ENCODE peak calls at places on chromosomes 2 and 18, in four cellular contexts. B is PC-3, Q is GM23338, V is MM.1S. M is an unnamed sample.
A peak's percentile ranks its signal among the peaks of the same experiment; 100 is the strongest.

GRCh38 chr2:235630723-235631122 is 136.9 kb downstream of the AGAP1 start:
- DNase-seq in B (no peak), Q (no peak), V (no peak), M (no peak)

GRCh38 chr2:204529795-204530463 is 15.3 kb upstream of the PARD3B start:
- DNase-seq in B (no peak), Q (no peak), V (no peak), M (no peak)

GRCh38 chr2:62199392-62200125 is 3.6 kb downstream of the B3GNT2 start:
- DNase-seq in V (no peak), B (no peak), Q (no peak), M (peak; percentile 50)

GRCh38 chr2:73091164-73091563 is 19.7 kb upstream of the SFXN5 start:
- DNase-seq in V (no peak), Q (no peak), B (no peak), M (peak; percentile 48)

GRCh38 chr2:44895061-44895460 is 46.4 kb upstream of the SIX3 start:
- DNase-seq in B (peak; percentile 47), V (no peak), Q (no peak), M (peak; percentile 16)

GRCh38 chr2:181680055-181680936 is at the start of gene NEUROD1:
- DNase-seq in B (no peak), V (no peak), Q (peak; percentile 93), M (no peak)

GRCh38 chr2:206597716-206598218 is 44.5 kb upstream of the FAM237A start:
- DNase-seq in V (no peak), Q (no peak), B (no peak), M (no peak)

GRCh38 chr18:60534539-60534938 is 162.0 kb upstream of the MC4R start:
- DNase-seq in Q (no peak), V (no peak), B (peak; percentile 68), M (peak; percentile 58)

GRCh38 chr2:27587025-27587424 is 4.2 kb downstream of the ZNF512 start:
- DNase-seq in Q (no peak), V (no peak), B (peak; percentile 25), M (no peak)

GRCh38 chr18:37393945-37394609 is 171.5 kb downstream of the CELF4 start:
- DNase-seq in Q (peak; percentile 95), V (peak; percentile 60), B (no peak), M (peak; percentile 91)

GRCh38 chr18:24937624-24938285 is 414.2 kb downstream of the ZNF521 start:
- DNase-seq in V (no peak), Q (no peak), B (no peak), M (peak; percentile 19)

GRCh38 chr2:180450841-180451240 is 443.7 kb upstream of the CWC22 start:
- DNase-seq in B (no peak), V (no peak), Q (no peak), M (no peak)

GRCh38 chr2:210442869-210443268 is 33.7 kb downstream of the LANCL1 start:
- DNase-seq in B (no peak), V (no peak), Q (peak; percentile 27), M (no peak)

GRCh38 chr2:208175843-208176160 is 12.4 kb upstream of the CRYGA start:
- DNase-seq in Q (no peak), B (no peak), V (no peak), M (no peak)

GRCh38 chr18:28019425-28020108 is 157.4 kb downstream of the CDH2 start:
- DNase-seq in B (peak; percentile 87), Q (no peak), V (no peak), M (no peak)

GRCh38 chr2:73981081-73981968 is 3.4 kb upstream of the TET3 start:
- DNase-seq in Q (peak; percentile 88), B (peak; percentile 53), V (no peak), M (peak; percentile 67)

DNA sequence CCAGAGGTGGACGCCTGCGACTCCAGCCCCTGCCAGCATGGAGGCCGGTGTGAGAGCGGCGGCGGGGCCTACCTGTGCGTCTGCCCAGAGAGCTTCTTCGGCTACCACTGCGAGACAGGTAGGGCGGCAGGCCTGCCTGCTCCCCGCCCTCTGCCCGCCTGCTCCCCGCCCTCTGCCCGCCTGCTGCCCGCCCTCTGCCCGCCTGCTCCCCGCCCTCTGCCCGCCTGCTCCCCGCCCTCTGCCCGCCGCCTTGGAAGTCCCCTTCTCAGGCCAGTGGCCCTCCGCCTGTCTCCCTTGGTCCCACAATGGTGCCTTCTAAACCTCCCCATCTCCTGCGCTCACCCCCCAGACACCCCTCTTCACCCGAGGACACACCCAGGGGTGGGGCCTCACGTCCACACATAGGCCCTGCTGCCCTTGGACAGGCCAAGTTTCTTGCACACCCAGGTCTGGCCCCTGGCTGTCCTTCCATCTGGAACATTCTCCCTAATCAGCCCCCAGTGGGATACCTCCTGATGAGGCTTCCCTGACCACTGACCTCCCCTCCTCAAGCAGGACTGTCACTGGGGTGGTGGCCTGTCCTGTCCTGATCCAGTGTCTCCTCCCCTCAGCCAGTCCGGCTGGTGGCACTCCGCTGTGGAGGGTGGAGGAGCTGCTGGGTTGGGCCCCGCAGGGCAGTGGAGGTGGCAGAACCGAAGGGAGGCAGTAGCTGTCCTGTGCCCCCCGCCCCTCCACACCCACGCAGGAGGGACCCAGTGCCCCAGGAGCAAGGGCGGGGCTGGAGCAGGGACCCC is 37.9 kb downstream of the MTERF4 start:
- DNase-seq in Q (peak; percentile 70), B (peak; percentile 19), V (peak; percentile 48), M (no peak)
- H3F3A ChIP-seq in Q (no peaks in the 10 kb centered on the region), B (no peaks in the 10 kb centered on the region), V (no peaks in the 10 kb centered on the region), M (no peaks in the 10 kb centered on the region)

GRCh38 chr2:240372051-240372450 is 63.4 kb upstream of the GPC1 start:
- DNase-seq in B (no peak), Q (no peak), V (no peak), M (no peak)
- H3K9me2 ChIP-seq in B (no peaks in the 10 kb centered on the region), Q (no peaks in the 10 kb centered on the region), V (no peaks in the 10 kb centered on the region), M (no peaks in the 10 kb centered on the region)

GRCh38 chr2:178404380-178404767 is 46.6 kb downstream of the PRKRA start:
- DNase-seq in V (peak; percentile 95), B (peak; percentile 84), Q (no peak), M (peak; percentile 86)
- H3K4me1 ChIP-seq in V (peaks cover 21% of the 10 kb centered on the region), B (peaks cover 18% of the 10 kb centered on the region), Q (no peaks in the 10 kb centered on the region), M (peaks cover 13% of the 10 kb centered on the region)

DNA sequence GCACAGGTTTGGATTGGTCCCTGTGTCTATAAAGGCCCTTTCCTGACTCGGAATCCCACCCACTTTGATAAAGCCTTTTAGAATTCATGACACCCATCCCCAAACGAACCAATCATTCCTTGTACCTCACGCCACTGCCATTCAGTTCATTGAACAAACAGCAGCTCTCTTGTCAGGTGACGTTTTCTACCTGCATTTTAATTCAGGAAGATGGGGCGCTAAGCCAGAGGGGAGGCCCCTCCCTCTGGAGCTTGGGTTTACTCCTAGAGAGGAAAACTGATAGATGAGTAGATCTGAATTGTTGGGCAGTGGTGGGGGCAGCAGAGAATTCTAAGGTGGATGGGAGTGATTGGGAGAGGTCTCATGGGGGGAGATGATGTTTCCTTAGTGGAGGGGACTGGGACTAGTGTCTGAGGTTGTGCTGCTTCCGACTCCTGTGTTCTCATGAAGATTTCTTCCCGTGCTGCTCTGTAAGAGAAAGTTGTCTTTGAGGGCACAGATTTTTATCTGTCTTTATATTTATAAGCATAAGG is 9.6 kb downstream of the RRM2 start:
- DNase-seq in Q (no peak), B (no peak), V (no peak), M (no peak)
- H3F3A ChIP-seq in Q (peaks cover 10% of the 10 kb centered on the region), B (peaks cover 3% of the 10 kb centered on the region), V (peaks cover 90% of the 10 kb centered on the region), M (peaks cover 3% of the 10 kb centered on the region)

DNA sequence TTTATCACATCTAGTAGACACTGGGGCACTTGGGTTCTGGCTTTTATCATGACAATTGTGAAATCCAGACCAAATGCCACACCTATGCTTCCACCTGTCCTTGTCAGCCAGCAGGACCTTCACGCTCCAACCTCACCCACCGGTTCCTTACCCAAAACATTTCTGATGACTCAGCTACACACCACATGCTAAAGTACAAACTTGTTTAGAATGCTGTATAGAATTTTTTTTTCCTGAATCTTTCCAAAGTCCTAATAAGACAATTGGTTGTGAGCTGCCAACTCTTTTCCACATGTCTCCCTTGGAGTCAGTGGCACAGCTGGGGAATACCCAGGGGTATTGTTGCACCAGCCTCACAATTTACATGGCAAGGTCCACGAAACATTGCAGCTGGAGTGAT is 75.5 kb upstream of the LPIN2 start:
- DNase-seq in Q (no peak), B (no peak), V (no peak), M (no peak)
- H3K9me2 ChIP-seq in Q (no peaks in the 10 kb centered on the region), B (no peaks in the 10 kb centered on the region), V (no peaks in the 10 kb centered on the region), M (no peaks in the 10 kb centered on the region)

GRCh38 chr2:86442642-86443005 is 1.5 kb downstream of the KDM3A start:
- DNase-seq in B (peak; percentile 87), Q (peak; percentile 59), V (peak; percentile 73), M (peak; percentile 96)
- H3K4me1 ChIP-seq in B (peaks cover 34% of the 10 kb centered on the region), Q (no peaks in the 10 kb centered on the region), V (peaks cover 39% of the 10 kb centered on the region), M (peaks cover 35% of the 10 kb centered on the region)

DNA sequence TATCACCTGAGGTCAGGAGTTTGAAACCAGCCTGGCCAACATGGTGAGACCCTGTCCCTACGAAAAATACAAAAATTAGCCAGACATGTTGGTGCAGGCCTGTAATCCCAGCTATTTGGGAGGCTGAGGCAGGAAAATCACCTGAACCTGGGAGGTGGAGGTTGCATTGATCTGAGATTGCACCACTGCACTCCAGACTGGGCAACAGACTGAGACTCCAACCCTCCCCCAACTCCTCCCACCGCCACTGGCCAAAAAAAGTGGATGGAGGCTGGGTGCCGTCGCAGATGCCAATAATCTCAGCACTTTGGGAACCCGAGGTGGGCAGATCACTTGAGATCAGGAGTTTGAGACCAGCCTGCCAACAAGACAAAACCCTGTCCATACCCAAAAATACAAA is 10.1 kb upstream of the SPIRE1 start:
- DNase-seq in V (no peak), Q (no peak), B (no peak), M (no peak)
- H3F3A ChIP-seq in V (no peaks in the 10 kb centered on the region), Q (no peaks in the 10 kb centered on the region), B (no peaks in the 10 kb centered on the region), M (no peaks in the 10 kb centered on the region)

DNA sequence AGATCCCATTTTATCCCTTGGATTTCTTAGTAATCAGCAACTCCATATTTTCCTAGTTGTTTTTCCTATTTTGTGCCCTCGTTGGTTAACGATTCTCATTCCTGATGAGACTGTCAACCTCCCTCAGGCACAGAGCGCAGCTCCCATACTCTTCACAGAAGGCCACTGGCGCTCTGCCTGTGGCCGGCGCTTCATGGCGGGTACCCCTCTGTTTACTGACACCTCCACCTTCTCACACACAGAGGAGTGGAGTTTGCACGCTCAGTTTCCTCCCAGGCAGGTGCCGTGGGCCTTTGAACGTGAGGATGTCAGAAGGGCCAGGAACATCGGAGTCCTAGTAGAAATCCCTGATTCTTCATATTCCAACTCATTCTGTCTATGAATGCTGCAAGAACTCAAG is 139.0 kb downstream of the MBP start:
- DNase-seq in Q (no peak), B (no peak), V (no peak), M (no peak)
- H3K9me2 ChIP-seq in Q (no peaks in the 10 kb centered on the region), B (no peaks in the 10 kb centered on the region), V (no peaks in the 10 kb centered on the region), M (no peaks in the 10 kb centered on the region)

DNA sequence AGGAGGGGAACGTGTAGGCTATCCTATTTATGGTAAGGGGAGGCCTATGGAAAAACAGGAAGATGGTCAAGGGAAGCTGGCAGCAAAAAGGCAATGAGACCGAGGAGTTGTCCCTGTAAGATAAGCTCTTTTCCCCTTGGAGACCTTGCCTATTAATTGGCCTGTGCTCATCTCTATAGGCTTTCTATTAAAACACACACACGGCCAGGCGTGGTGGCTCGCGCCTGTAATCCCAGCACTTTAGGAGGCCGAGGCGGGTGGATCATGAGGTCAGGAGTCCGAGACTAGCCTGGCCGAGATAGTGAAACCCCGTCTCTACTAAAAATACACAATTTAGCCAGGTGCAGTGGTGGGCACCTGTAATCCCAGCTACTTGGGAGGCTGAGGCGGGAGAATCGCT is 32.1 kb downstream of the EPAS1 start:
- DNase-seq in B (no peak), Q (no peak), V (no peak), M (no peak)
- H3K4me1 ChIP-seq in B (peaks cover 26% of the 10 kb centered on the region), Q (peaks cover 9% of the 10 kb centered on the region), V (no peaks in the 10 kb centered on the region), M (peaks cover 82% of the 10 kb centered on the region)

M was measured in GM23248.